ENCODE peak calls at places on chromosomes 12 and 14, in ten cellular contexts. U, N, X, B, L, R, C, A, F and G are unnamed samples.

GRCh38 chr12:30462249-30462648 is 233.4 kb downstream of the IPO8 start:
- DNase-seq in U (no peak), N (no peak), X (no peak), B (no peak), L (no peak), R (no peak), C (no peak), A (no peak), F (no peak), G (no peak)

GRCh38 chr12:76259660-76260389 is 88.4 kb downstream of the BBS10 start:
- DNase-seq in U (no peak), N (peak), X (no peak), B (no peak), L (no peak), R (peak), C (peak), A (no peak), F (peak), G (no peak)

GRCh38 chr12:15710860-15711510 is 78.2 kb downstream of the EPS8 start:
- DNase-seq in U (no peak), N (no peak), X (no peak), B (no peak), L (no peak), R (no peak), C (no peak), A (no peak), F (no peak), G (no peak)

GRCh38 chr12:6535960-6536847 is 1.9 kb downstream of the GAPDH start:
- DNase-seq in U (no peak), N (peak), X (no peak), B (no peak), L (no peak), R (no peak), C (no peak), A (peak), F (no peak), G (no peak)

GRCh38 chr12:47772094-47772660 is 861 bp upstream of the SLC48A1 start:
- DNase-seq in U (no peak), N (no peak), X (no peak), B (no peak), L (no peak), R (no peak), C (no peak), A (no peak), F (no peak), G (no peak)

GRCh38 chr12:57434517-57435223 is at the start of gene INHBC:
- DNase-seq in U (no peak), N (no peak), X (no peak), B (no peak), L (no peak), R (no peak), C (peak), A (peak), F (no peak), G (no peak)

GRCh38 chr12:68001486-68002466 is 12.5 kb downstream of the IFNG-AS1 start:
- DNase-seq in U (no peak), N (peak), X (no peak), B (no peak), L (no peak), R (no peak), C (no peak), A (peak), F (no peak), G (no peak)

GRCh38 chr12:120093592-120094355 is 22.8 kb downstream of the RAB35 start:
- DNase-seq in U (no peak), N (no peak), X (no peak), B (no peak), L (no peak), R (no peak), C (no peak), A (peak), F (no peak), G (no peak)

GRCh38 chr12:108381793-108382436 is 42.8 kb upstream of the CMKLR1 start:
- DNase-seq in U (no peak), N (no peak), X (no peak), B (no peak), L (no peak), R (no peak), C (no peak), A (peak), F (no peak), G (no peak)

GRCh38 chr14:49461529-49462401 is 124.4 kb downstream of the RPS29 start:
- DNase-seq in U (peak), N (peak), X (peak), B (no peak), L (peak), R (peak), C (peak), A (peak), F (peak), G (peak)

GRCh38 chr12:120388711-120389431 is 19.9 kb upstream of the MSI1 start:
- DNase-seq in U (no peak), N (no peak), X (no peak), B (no peak), L (no peak), R (no peak), C (no peak), A (no peak), F (no peak), G (no peak)

GRCh38 chr12:68904351-68904982 is 28.5 kb downstream of the CPM start:
- DNase-seq in U (no peak), N (peak), X (no peak), B (no peak), L (no peak), R (no peak), C (no peak), A (peak), F (no peak), G (no peak)

GRCh38 chr14:24997335-24997734 is 52.6 kb downstream of the STXBP6 start:
- DNase-seq in U (no peak), N (no peak), X (no peak), B (no peak), L (no peak), R (no peak), C (no peak), A (no peak), F (no peak), G (no peak)

GRCh38 chr12:108779998-108780688 is 48.8 kb upstream of the CORO1C start:
- DNase-seq in U (no peak), N (no peak), X (no peak), B (no peak), L (no peak), R (no peak), C (no peak), A (no peak), F (no peak), G (no peak)

GRCh38 chr12:124403273-124403672 is 108.4 kb downstream of the RFLNA start:
- DNase-seq in U (no peak), N (no peak), X (no peak), B (no peak), L (no peak), R (no peak), C (no peak), A (no peak), F (no peak), G (no peak)

GRCh38 chr12:64186789-64187188 is 35.3 kb downstream of the KICS2 start:
- DNase-seq in U (no peak), N (peak), X (peak), B (no peak), L (peak), R (no peak), C (no peak), A (no peak), F (no peak), G (no peak)

GRCh38 chr14:30528119-30528518 is 30.8 kb upstream of the G2E3 start:
- DNase-seq in U (no peak), N (no peak), X (no peak), B (no peak), L (no peak), R (no peak), C (no peak), A (no peak), F (no peak), G (no peak)

GRCh38 chr14:73759183-73759713 is 45.1 kb upstream of the PNMA1 start:
- DNase-seq in U (peak), N (peak), X (peak), B (peak), L (no peak), R (no peak), C (peak), A (peak), F (no peak), G (no peak)

GRCh38 chr12:101935769-101936741 is 58.7 kb downstream of the DRAM1 start:
- DNase-seq in U (no peak), N (no peak), X (peak), B (peak), L (peak), R (peak), C (peak), A (no peak), F (peak), G (no peak)

GRCh38 chr12:130752692-130753230 is 36.7 kb upstream of the RIMBP2 start:
- DNase-seq in U (no peak), N (no peak), X (no peak), B (no peak), L (no peak), R (no peak), C (no peak), A (no peak), F (no peak), G (no peak)

GRCh38 chr12:6229823-6230222 is 29.6 kb downstream of the CD9 start:
- DNase-seq in U (no peak), N (peak), X (no peak), B (peak), L (no peak), R (peak), C (peak), A (peak), F (no peak), G (no peak)

GRCh38 chr14:104554088-104554607 is 25.4 kb upstream of the C14orf180 start:
- DNase-seq in U (no peak), N (no peak), X (no peak), B (peak), L (no peak), R (no peak), C (no peak), A (no peak), F (no peak), G (no peak)

GRCh38 chr12:128853321-128854197 is at the start of gene GLT1D1:
- DNase-seq in U (no peak), N (no peak), X (peak), B (no peak), L (peak), R (no peak), C (no peak), A (no peak), F (no peak), G (no peak)

GRCh38 chr12:109479761-109480160 is 2.3 kb downstream of the UBE3B start:
- DNase-seq in U (no peak), N (no peak), X (no peak), B (no peak), L (no peak), R (no peak), C (no peak), A (no peak), F (no peak), G (no peak)

GRCh38 chr14:65421201-65421981 is 8.9 kb downstream of the FUT8 start:
- DNase-seq in U (no peak), N (peak), X (no peak), B (no peak), L (no peak), R (peak), C (no peak), A (no peak), F (peak), G (no peak)

GRCh38 chr14:72863216-72864006 is 30.5 kb downstream of the DPF3 start:
- DNase-seq in U (no peak), N (no peak), X (peak), B (no peak), L (peak), R (no peak), C (no peak), A (no peak), F (peak), G (no peak)